ENCODE peak calls at places on chromosomes 11 and 22, in four cellular contexts. Z is left ventricle myocardium inferior, I is adipocyte, U is neuronal stem cell. L is an unnamed sample. For H3K27me3 and H3K36me3, the result is how much of the 10 kb centered on the place peaks cover.

GRCh38 chr11:65412271-65413076 is 10.1 kb upstream of the NEAT1 start:
- DNase-seq in Z (peak), I (no peak), U (no peak), L (no peak)

GRCh38 chr22:47748887-47749286 is 986.4 kb downstream of the TBC1D22A start:
- DNase-seq in Z (no peak), I (no peak), U (no peak), L (no peak)

GRCh38 chr11:82732734-82733443 is 775 bp downstream of the FAM181B start:
- DNase-seq in Z (no peak), I (peak), U (no peak), L (peak)

GRCh38 chr11:36056160-36056751 is 112.4 kb downstream of the LDLRAD3 start:
- DNase-seq in Z (no peak), I (peak), U (no peak), L (no peak)

GRCh38 chr11:92035488-92035887 is 189.1 kb upstream of the FAT3 start:
- DNase-seq in Z (no peak), I (no peak), U (no peak), L (no peak)

GRCh38 chr11:1330473-1330872 is 21.0 kb upstream of the TOLLIP start:
- DNase-seq in Z (no peak), I (no peak), U (no peak), L (no peak)

GRCh38 chr22:19527861-19528417 is 3.7 kb upstream of the CLDN5 start:
- DNase-seq in Z (no peak), I (no peak), U (no peak), L (no peak)

GRCh38 chr22:20205964-20206708 is 55.3 kb upstream of the CCDC188 start:
- DNase-seq in Z (peak), I (no peak), U (no peak), L (peak)

GRCh38 chr11:2077061-2077802 is 62.0 kb downstream of the IGF2 start:
- DNase-seq in Z (no peak), I (peak), U (no peak), L (no peak)

GRCh38 chr11:44631831-44632230 is 66.4 kb downstream of the CD82 start:
- DNase-seq in Z (no peak), I (no peak), U (no peak), L (no peak)

GRCh38 chr11:79363261-79363660 is 77.6 kb downstream of the TENM4 start:
- DNase-seq in Z (no peak), I (no peak), U (no peak), L (no peak)

GRCh38 chr11:9264381-9265210 is 554 bp downstream of the DENND5A start:
- DNase-seq in Z (peak), I (peak), U (peak), L (peak)

GRCh38 chr11:992577-992976 is 43.9 kb downstream of the MUC6 start:
- DNase-seq in Z (no peak), I (no peak), U (no peak), L (no peak)

GRCh38 chr11:37972691-37973090 is 1374.7 kb upstream of the RAG2 start:
- DNase-seq in Z (no peak), I (no peak), U (no peak), L (no peak)

GRCh38 chr11:117610045-117610444 is 187.0 kb downstream of the DSCAML1 start:
- DNase-seq in Z (no peak), I (no peak), U (no peak), L (no peak)

GRCh38 chr11:129894281-129895125 is 875 bp downstream of the NFRKB start:
- DNase-seq in Z (no peak), I (no peak), U (no peak), L (no peak)

GRCh38 chr11:17739945-17740338 is 5.4 kb downstream of the KCNC1 start:
- DNase-seq in Z (no peak), I (no peak), U (no peak), L (no peak)

GRCh38 chr11:73335204-73335923 is 27.3 kb downstream of the ARHGEF17 start:
- DNase-seq in Z (peak), I (peak), U (peak), L (peak)

GRCh38 chr22:26170112-26170492 is 840 bp downstream of the SEZ6L start:
- DNase-seq in Z (no peak), I (no peak), U (no peak), L (no peak)

GRCh38 chr11:18540207-18541009 is 13.7 kb upstream of the TSG101 start:
- DNase-seq in Z (no peak), I (peak), U (no peak), L (no peak)

DNA sequence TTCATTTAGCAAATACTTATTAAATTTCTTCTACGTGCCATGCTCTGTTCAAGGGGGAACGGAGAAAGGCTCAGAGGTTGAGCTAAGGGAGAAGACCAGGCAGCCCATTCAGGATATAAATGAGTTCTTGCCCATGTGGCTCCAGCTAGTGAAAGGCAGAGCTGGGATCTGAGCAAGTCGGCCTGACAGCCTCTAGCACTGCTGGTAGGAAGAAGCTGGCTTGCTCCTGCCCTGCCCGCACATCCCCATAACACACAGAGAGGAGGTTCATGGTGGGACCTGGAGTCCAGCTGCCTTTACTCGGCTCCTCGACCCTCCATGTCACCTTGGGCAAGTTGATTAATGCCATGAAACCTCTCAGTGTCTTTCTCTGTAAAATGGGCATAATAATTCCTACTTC is 2.0 kb downstream of the SLC15A3 start:
- DNase-seq in Z (no peak), I (no peak), U (no peak), L (no peak)
- H3K4me3 ChIP-seq in Z (peak), I (peak), U (no peak), L (no peak)

DNA sequence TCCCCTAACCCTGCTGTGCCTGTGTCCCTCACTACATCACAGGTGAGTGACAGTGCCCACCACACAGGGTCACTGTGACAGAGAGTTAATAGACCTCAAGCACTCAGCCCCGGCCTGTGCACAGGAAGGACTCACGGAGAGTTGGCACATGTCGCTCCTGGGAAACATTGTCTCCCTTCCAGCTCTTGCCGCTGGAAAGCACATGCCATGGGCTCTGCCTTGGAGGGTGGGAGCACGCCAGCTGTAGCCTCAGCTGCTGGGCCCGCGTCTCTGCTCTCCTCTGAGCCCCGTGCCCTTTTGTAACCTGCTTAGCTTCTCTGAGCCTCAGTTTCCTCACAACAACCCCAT is 737 bp downstream of the RHOD start:
- DNase-seq in Z (no peak), I (peak), U (no peak), L (no peak)
- H3K27me3 ChIP-seq in Z (under half), I (under half), U (under half), L (under half)

DNA sequence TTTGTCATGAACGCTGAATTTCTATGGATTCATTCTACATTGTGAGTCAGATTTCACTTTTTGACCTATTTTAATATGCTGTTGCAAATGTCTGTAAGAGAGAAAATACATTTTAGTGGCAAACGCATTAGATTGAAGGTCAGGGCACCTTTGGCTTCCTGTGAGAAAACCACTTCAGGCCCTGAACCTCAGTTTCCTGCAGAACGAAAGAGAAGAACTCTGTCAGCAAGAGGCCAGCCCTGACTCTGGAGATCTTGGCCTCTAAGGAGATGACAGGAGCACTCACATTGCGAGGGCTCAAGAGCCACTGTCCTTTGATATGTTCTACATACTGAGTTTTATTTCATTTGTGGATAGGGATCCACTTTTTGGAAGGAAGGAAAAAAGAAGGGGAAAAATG is 83.6 kb downstream of the KCNJ1 start:
- DNase-seq in Z (no peak), I (no peak), U (no peak), L (no peak)
- H3K36me3 ChIP-seq in Z (under half), I (under half), U (under half), L (under half)

DNA sequence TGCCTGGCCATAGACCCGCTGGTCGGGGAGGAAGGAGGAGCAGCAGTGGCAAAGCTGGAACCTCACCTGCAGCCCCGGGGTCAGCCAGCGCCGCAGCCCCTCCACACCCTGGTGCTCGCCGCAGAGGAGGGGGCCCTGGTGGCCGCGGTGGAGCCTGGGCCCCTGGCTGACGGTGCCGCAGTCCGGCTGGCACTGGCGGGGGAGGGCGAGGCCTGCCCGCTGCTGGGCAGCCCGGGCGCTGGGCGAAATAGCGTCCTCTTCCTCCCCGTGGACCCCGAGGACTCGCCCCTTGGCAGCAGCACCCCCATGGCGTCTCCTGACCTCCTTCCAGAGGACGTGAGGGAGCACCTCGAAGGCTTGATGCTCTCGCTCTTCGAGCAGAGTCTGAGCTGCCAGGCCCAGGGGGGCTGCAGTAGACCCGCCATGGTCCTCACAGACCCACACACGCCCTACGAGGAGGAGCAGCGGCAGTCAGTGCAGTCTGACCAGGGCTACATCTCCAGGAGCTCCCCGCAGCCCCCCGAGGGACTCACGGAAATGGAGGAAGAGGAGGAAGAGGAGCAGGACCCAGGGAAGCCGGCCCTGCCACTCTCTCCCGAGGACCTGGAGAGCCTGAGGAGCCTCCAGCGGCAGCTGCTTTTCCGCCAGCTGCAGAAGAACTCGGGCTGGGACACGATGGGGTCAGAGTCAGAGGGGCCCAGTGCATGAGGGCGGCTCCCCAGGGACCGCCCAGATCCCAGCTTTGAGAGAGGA is 11.9 kb downstream of the TMEM121B start:
- DNase-seq in Z (no peak), I (no peak), U (no peak), L (no peak)
- H3K4me3 ChIP-seq in Z (no peak), I (no peak), U (no peak), L (no peak)

GRCh38 chr11:116211166-116211565 is 561.6 kb downstream of the BUD13 start:
- DNase-seq in Z (no peak), I (no peak), U (no peak), L (no peak)

GRCh38 chr11:116207349-116207748 is 565.4 kb downstream of the BUD13 start:
- DNase-seq in Z (no peak), I (no peak), U (no peak), L (peak)

GRCh38 chr11:116202922-116203321 is 569.9 kb downstream of the BUD13 start:
- DNase-seq in Z (no peak), I (no peak), U (no peak), L (no peak)

GRCh38 chr11:116210663-116211062 is 562.1 kb downstream of the BUD13 start:
- DNase-seq in Z (no peak), I (no peak), U (no peak), L (no peak)

DNA sequence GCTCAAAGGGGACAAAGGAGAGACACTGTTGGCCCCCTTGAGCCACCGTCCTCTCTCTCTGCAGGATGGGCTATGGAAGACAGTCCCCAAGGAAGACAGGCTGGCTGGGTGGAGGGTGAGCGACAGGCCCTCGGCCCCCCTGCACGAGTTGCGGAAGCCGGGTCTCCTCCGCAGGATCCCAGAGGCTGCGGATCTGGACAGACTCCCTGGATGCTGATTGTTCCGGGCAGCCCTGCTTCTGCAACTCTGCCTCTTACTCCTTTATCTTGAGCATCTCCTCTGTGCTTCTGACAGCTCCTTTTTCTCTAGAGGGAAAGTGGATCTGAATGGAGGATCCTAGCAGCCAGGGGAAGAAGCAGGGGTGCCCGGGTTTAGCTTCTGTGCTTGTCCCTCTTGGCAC is 565.0 kb downstream of the BUD13 start:
- DNase-seq in Z (no peak), I (no peak), U (no peak), L (no peak)
- H3K27me3 ChIP-seq in Z (half or more), I (under half), U (under half), L (under half)

DNA sequence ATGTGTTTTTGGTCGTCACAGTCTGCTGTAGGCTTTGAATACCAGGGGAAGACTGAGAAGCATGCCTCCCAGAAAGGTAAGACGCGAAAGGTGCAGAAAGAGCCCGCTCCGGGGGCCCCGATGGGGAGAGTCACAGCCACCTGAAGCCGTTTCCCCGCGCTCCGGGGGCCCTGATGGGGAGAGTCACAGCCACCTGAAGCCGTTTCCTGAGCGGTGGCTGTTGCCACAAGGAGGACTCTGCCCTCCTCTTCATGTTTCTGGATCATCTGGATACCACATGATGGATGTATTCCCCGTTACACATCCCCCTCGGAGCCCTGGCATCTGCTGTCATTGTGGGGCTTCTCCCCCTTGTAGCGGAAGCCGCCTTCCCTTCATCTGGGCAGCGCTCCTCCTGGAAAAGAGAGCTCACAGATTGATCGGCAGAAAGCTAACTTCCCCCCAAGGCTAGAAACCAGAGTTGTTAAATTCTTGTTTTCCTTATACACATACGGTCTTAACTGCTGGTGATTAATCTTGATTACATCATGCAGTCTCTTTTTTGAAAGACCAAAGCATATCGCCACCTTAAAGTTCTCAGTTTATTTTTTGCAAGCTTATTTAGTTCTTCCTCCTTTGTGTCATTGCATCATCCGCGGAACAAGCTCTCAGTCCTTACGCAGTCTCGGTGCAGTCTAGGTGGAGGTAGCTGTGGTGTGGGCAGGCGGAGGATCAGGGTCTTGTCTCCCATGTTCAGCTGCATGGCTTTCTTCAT is 17.5 kb downstream of the CTTN start:
- DNase-seq in Z (no peak), I (peak), U (no peak), L (no peak)
- H3K36me3 ChIP-seq in Z (half or more), I (half or more), U (half or more), L (half or more)

GRCh38 chr22:29718949-29719893 is 582 bp upstream of the CABP7 start:
- DNase-seq in Z (no peak), I (no peak), U (no peak), L (no peak)
- H3K4me3 ChIP-seq in Z (no peak), I (no peak), U (peak), L (no peak)

L was measured in HAP-1.